ENCODE peak calls at places on chromosomes 5 and 9, in ten cellular contexts. One of them, this sample, is unnamed.

GRCh38 chr5:78553578-78553977 is 95.0 kb downstream of the LHFPL2 start:
- DNase-seq in progenitor cell of endocrine pancreas: no peak
- DNase-seq in AG04450: no peak
- DNase-seq in choroid plexus epithelial cell: no peak
- DNase-seq in A549: no peak
- DNase-seq in Calu3: no peak
- DNase-seq in lower leg skin: no peak
- DNase-seq in coronary artery: no peak
- DNase-seq in GM10248: no peak
- DNase-seq in GM13977: no peak
- DNase-seq in this sample: no peak

GRCh38 chr9:120326076-120326693 is 253.8 kb downstream of the CDK5RAP2 start:
- DNase-seq in progenitor cell of endocrine pancreas: no peak
- DNase-seq in AG04450: no peak
- DNase-seq in choroid plexus epithelial cell: no peak
- DNase-seq in A549: no peak
- DNase-seq in Calu3: no peak
- DNase-seq in lower leg skin: no peak
- DNase-seq in coronary artery: no peak
- DNase-seq in GM10248: no peak
- DNase-seq in GM13977: no peak
- DNase-seq in this sample: no peak

GRCh38 chr9:111661802-111662491 is 542 bp downstream of the GNG10 start:
- DNase-seq in progenitor cell of endocrine pancreas: no peak
- DNase-seq in AG04450: no peak
- DNase-seq in choroid plexus epithelial cell: peak
- DNase-seq in A549: peak
- DNase-seq in Calu3: peak
- DNase-seq in lower leg skin: peak
- DNase-seq in coronary artery: peak
- DNase-seq in GM10248: peak
- DNase-seq in GM13977: peak
- DNase-seq in this sample: no peak

GRCh38 chr5:151454166-151454565 is 6.8 kb downstream of the SLC36A1 start:
- DNase-seq in progenitor cell of endocrine pancreas: no peak
- DNase-seq in AG04450: no peak
- DNase-seq in choroid plexus epithelial cell: no peak
- DNase-seq in A549: no peak
- DNase-seq in Calu3: no peak
- DNase-seq in lower leg skin: no peak
- DNase-seq in coronary artery: no peak
- DNase-seq in GM10248: no peak
- DNase-seq in GM13977: no peak
- DNase-seq in this sample: no peak

GRCh38 chr5:132000677-132001453 is 10.6 kb downstream of the ACSL6 start:
- DNase-seq in progenitor cell of endocrine pancreas: no peak
- DNase-seq in AG04450: no peak
- DNase-seq in choroid plexus epithelial cell: no peak
- DNase-seq in A549: no peak
- DNase-seq in Calu3: no peak
- DNase-seq in lower leg skin: no peak
- DNase-seq in coronary artery: no peak
- DNase-seq in GM10248: no peak
- DNase-seq in GM13977: no peak
- DNase-seq in this sample: no peak

GRCh38 chr5:23994581-23995370 is 487.4 kb downstream of the PRDM9 start:
- DNase-seq in progenitor cell of endocrine pancreas: no peak
- DNase-seq in AG04450: no peak
- DNase-seq in choroid plexus epithelial cell: no peak
- DNase-seq in A549: no peak
- DNase-seq in Calu3: no peak
- DNase-seq in lower leg skin: no peak
- DNase-seq in coronary artery: no peak
- DNase-seq in GM10248: no peak
- DNase-seq in GM13977: no peak
- DNase-seq in this sample: no peak

GRCh38 chr9:96551403-96551802 is 68.2 kb downstream of the CDC14B start:
- DNase-seq in progenitor cell of endocrine pancreas: no peak
- DNase-seq in AG04450: no peak
- DNase-seq in choroid plexus epithelial cell: no peak
- DNase-seq in A549: no peak
- DNase-seq in Calu3: no peak
- DNase-seq in lower leg skin: no peak
- DNase-seq in coronary artery: no peak
- DNase-seq in GM10248: no peak
- DNase-seq in GM13977: no peak
- DNase-seq in this sample: no peak

GRCh38 chr5:45355189-45355992 is 340.8 kb downstream of the HCN1 start:
- DNase-seq in progenitor cell of endocrine pancreas: no peak
- DNase-seq in AG04450: no peak
- DNase-seq in choroid plexus epithelial cell: no peak
- DNase-seq in A549: no peak
- DNase-seq in Calu3: no peak
- DNase-seq in lower leg skin: no peak
- DNase-seq in coronary artery: no peak
- DNase-seq in GM10248: no peak
- DNase-seq in GM13977: no peak
- DNase-seq in this sample: no peak

GRCh38 chr5:174188300-174188699 is 142.8 kb downstream of the NSG2 start:
- DNase-seq in progenitor cell of endocrine pancreas: no peak
- DNase-seq in AG04450: no peak
- DNase-seq in choroid plexus epithelial cell: no peak
- DNase-seq in A549: no peak
- DNase-seq in Calu3: no peak
- DNase-seq in lower leg skin: peak
- DNase-seq in coronary artery: peak
- DNase-seq in GM10248: no peak
- DNase-seq in GM13977: no peak
- DNase-seq in this sample: no peak

GRCh38 chr5:13249854-13250253 is 694.6 kb downstream of the DNAH5 start:
- DNase-seq in progenitor cell of endocrine pancreas: no peak
- DNase-seq in AG04450: no peak
- DNase-seq in choroid plexus epithelial cell: no peak
- DNase-seq in A549: no peak
- DNase-seq in Calu3: no peak
- DNase-seq in lower leg skin: no peak
- DNase-seq in coronary artery: no peak
- DNase-seq in GM10248: no peak
- DNase-seq in GM13977: no peak
- DNase-seq in this sample: no peak

GRCh38 chr9:112970939-112971338 is 41.1 kb downstream of the ZNF883 start:
- DNase-seq in progenitor cell of endocrine pancreas: no peak
- DNase-seq in AG04450: no peak
- DNase-seq in choroid plexus epithelial cell: peak
- DNase-seq in A549: no peak
- DNase-seq in Calu3: no peak
- DNase-seq in lower leg skin: no peak
- DNase-seq in coronary artery: no peak
- DNase-seq in GM10248: no peak
- DNase-seq in GM13977: no peak
- DNase-seq in this sample: no peak
- TF ChIP-seq CTCF in progenitor cell of endocrine pancreas: no peak
- TF ChIP-seq CTCF in AG04450: peak
- TF ChIP-seq CTCF in choroid plexus epithelial cell: peak
- TF ChIP-seq CTCF in A549: peak
- TF ChIP-seq CTCF in Calu3: no peak
- TF ChIP-seq CTCF in lower leg skin: no peak
- TF ChIP-seq CTCF in coronary artery: no peak
- TF ChIP-seq CTCF in GM10248: no peak
- TF ChIP-seq CTCF in GM13977: no peak
- TF ChIP-seq CTCF in this sample: peak

DNA sequence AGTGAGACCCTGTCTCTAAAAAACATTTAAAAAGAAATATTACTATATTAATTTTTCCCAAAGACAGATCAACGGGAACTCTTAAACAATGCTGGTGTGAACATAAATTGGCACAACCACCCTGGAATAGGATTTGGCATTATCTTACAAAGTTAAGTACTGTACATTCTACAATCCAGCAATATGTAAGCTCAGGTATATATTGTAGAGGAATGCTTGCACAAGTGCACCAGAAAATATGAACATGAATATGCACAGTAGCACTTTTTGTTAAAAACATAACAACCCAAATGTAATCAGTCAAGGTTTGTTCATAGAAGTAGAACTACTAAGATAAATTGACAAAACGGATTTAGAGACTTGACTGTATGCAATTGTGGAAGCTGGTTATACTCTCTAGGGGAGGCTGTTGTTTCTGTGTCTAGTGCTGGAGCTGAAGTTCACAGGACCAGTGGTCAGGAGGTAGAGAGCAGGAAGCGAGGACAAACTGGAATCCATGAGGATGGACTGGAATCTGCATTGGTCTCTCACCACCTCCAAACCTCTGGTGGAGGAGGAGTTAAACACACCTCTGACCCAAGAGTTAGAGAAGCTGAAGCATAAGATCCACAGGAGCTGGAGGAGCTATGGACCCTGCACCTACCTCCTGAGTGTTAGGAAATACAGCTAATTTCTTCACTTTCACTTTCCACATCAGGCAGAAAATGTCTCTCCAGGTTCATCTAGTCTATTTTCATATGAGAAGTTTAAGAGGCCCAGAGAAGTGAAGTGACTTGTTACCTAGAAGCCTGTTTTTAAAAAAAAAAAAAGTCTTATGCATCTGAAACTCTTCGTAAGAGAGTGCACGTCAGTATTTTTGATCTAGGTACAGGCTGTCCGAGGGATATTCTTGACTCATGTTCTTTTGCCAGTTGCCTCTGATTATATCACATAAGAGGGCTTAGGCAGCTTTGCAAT is 20.3 kb upstream of the RIC1 start:
- DNase-seq in progenitor cell of endocrine pancreas: no peak
- DNase-seq in AG04450: no peak
- DNase-seq in choroid plexus epithelial cell: peak
- DNase-seq in A549: no peak
- DNase-seq in Calu3: peak
- DNase-seq in lower leg skin: no peak
- DNase-seq in coronary artery: no peak
- DNase-seq in GM10248: no peak
- DNase-seq in GM13977: no peak
- DNase-seq in this sample: no peak
- TF ChIP-seq CTCF in progenitor cell of endocrine pancreas: no peak
- TF ChIP-seq CTCF in AG04450: no peak
- TF ChIP-seq CTCF in choroid plexus epithelial cell: no peak
- TF ChIP-seq CTCF in A549: no peak
- TF ChIP-seq CTCF in Calu3: no peak
- TF ChIP-seq CTCF in lower leg skin: no peak
- TF ChIP-seq CTCF in coronary artery: no peak
- TF ChIP-seq CTCF in GM10248: peak
- TF ChIP-seq CTCF in GM13977: peak
- TF ChIP-seq CTCF in this sample: no peak

GRCh38 chr9:99020786-99021436 is 77.2 kb downstream of the COL15A1 start:
- DNase-seq in progenitor cell of endocrine pancreas: no peak
- DNase-seq in AG04450: no peak
- DNase-seq in choroid plexus epithelial cell: peak
- DNase-seq in A549: no peak
- DNase-seq in Calu3: no peak
- DNase-seq in lower leg skin: no peak
- DNase-seq in coronary artery: peak
- DNase-seq in GM10248: no peak
- DNase-seq in GM13977: no peak
- DNase-seq in this sample: no peak

GRCh38 chr9:99016681-99017387 is 73.1 kb downstream of the COL15A1 start:
- DNase-seq in progenitor cell of endocrine pancreas: no peak
- DNase-seq in AG04450: no peak
- DNase-seq in choroid plexus epithelial cell: no peak
- DNase-seq in A549: no peak
- DNase-seq in Calu3: no peak
- DNase-seq in lower leg skin: no peak
- DNase-seq in coronary artery: no peak
- DNase-seq in GM10248: no peak
- DNase-seq in GM13977: no peak
- DNase-seq in this sample: no peak

GRCh38 chr9:99018653-99019052 is 74.9 kb downstream of the COL15A1 start:
- DNase-seq in progenitor cell of endocrine pancreas: no peak
- DNase-seq in AG04450: no peak
- DNase-seq in choroid plexus epithelial cell: no peak
- DNase-seq in A549: no peak
- DNase-seq in Calu3: no peak
- DNase-seq in lower leg skin: no peak
- DNase-seq in coronary artery: no peak
- DNase-seq in GM10248: no peak
- DNase-seq in GM13977: no peak
- DNase-seq in this sample: no peak

GRCh38 chr9:99021512-99021911 is 77.8 kb downstream of the COL15A1 start:
- DNase-seq in progenitor cell of endocrine pancreas: no peak
- DNase-seq in AG04450: no peak
- DNase-seq in choroid plexus epithelial cell: no peak
- DNase-seq in A549: no peak
- DNase-seq in Calu3: no peak
- DNase-seq in lower leg skin: no peak
- DNase-seq in coronary artery: peak
- DNase-seq in GM10248: no peak
- DNase-seq in GM13977: no peak
- DNase-seq in this sample: no peak

DNA sequence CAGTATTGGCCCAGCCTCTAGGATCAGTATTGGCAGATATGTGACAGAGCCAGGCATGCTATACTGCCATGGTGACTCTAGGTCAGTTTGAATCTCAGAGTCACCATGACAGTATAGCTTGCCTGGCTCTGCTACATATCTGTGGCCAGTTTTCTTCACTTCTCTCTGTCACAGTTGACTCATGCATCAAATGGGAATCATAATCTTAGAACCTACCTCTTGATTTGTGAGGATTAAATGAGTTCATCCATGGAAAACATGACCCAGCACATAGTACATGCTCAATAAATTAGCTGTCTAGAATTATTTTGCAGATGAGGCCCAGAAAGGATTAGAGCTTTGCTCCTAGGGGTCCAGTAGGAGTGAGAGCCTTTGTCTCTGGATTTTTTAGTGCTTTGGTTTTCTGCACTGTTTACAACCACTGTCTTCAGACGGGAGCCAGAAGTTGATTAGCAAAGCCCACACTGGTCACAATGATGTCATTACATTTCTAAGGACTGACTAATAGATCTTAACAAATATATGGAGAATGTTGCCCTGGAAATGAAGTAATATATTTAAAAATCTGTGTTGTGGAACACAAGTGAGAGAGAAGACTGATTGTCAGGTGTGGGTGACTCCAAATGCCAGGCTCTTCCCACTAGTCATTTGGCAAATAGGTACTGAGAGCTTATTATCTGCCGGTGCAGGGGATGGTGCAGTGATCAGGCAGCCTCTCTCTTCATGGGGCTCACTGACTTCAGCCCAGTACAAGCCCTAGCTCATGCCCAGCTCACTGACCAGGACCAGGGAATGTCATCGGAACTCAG is 76.0 kb downstream of the COL15A1 start:
- DNase-seq in progenitor cell of endocrine pancreas: no peak
- DNase-seq in AG04450: peak
- DNase-seq in choroid plexus epithelial cell: peak
- DNase-seq in A549: peak
- DNase-seq in Calu3: no peak
- DNase-seq in lower leg skin: peak
- DNase-seq in coronary artery: no peak
- DNase-seq in GM10248: no peak
- DNase-seq in GM13977: no peak
- DNase-seq in this sample: no peak
- TF ChIP-seq CTCF in progenitor cell of endocrine pancreas: no peak
- TF ChIP-seq CTCF in AG04450: no peak
- TF ChIP-seq CTCF in choroid plexus epithelial cell: no peak
- TF ChIP-seq CTCF in A549: no peak
- TF ChIP-seq CTCF in Calu3: no peak
- TF ChIP-seq CTCF in lower leg skin: no peak
- TF ChIP-seq CTCF in coronary artery: no peak
- TF ChIP-seq CTCF in GM10248: no peak
- TF ChIP-seq CTCF in GM13977: no peak
- TF ChIP-seq CTCF in this sample: no peak

GRCh38 chr9:6686396-6686795 is 40.9 kb upstream of the GLDC start:
- DNase-seq in progenitor cell of endocrine pancreas: no peak
- DNase-seq in AG04450: no peak
- DNase-seq in choroid plexus epithelial cell: peak
- DNase-seq in A549: no peak
- DNase-seq in Calu3: no peak
- DNase-seq in lower leg skin: no peak
- DNase-seq in coronary artery: no peak
- DNase-seq in GM10248: no peak
- DNase-seq in GM13977: no peak
- DNase-seq in this sample: no peak
- TF ChIP-seq CTCF in progenitor cell of endocrine pancreas: no peak
- TF ChIP-seq CTCF in AG04450: peak
- TF ChIP-seq CTCF in choroid plexus epithelial cell: peak
- TF ChIP-seq CTCF in A549: peak
- TF ChIP-seq CTCF in Calu3: no peak
- TF ChIP-seq CTCF in lower leg skin: no peak
- TF ChIP-seq CTCF in coronary artery: no peak
- TF ChIP-seq CTCF in GM10248: peak
- TF ChIP-seq CTCF in GM13977: peak
- TF ChIP-seq CTCF in this sample: peak

This sample was measured in type B pancreatic cell.